ENCODE peak calls at places on chromosomes 13 and 19, in five cellular contexts. L is hepatocyte, B is fibroblast of lung, J is OCI-LY7, H is GM23248. G is an unnamed sample.

GRCh38 chr19:50226536-50226935 is 23.1 kb downstream of the MYH14 start:
- DNase-seq in L (no peak), B (no peak), J (no peak), H (no peak), G (no peak)

GRCh38 chr19:39704181-39705044 is at the start of gene LGALS14:
- DNase-seq in L (peak; percentile 28), B (no peak), J (peak; percentile 3), H (no peak), G (no peak)

GRCh38 chr19:55247621-55248099 is 11.2 kb downstream of the PPP6R1 start:
- DNase-seq in L (no peak), B (no peak), J (no peak), H (peak; percentile 73), G (peak; percentile 16)

GRCh38 chr13:27919299-27919933 is 384 bp upstream of the PDX1 start:
- DNase-seq in L (no peak), B (no peak), J (no peak), H (no peak), G (no peak)

GRCh38 chr13:30796132-30796832 is 60.9 kb downstream of the ALOX5AP start:
- DNase-seq in L (no peak), B (peak; percentile 59), J (peak; percentile 14), H (peak; percentile 78), G (peak; percentile 72)

GRCh38 chr13:71602327-71602726 is 264.7 kb downstream of the DACH1 start:
- DNase-seq in L (no peak), B (no peak), J (no peak), H (no peak), G (no peak)

GRCh38 chr13:32262165-32262564 is 53.0 kb downstream of the ZAR1L start:
- DNase-seq in L (no peak), B (no peak), J (no peak), H (peak; percentile 49), G (peak; percentile 27)

GRCh38 chr19:18476507-18477041 is 38.6 kb upstream of the ISYNA1 start:
- DNase-seq in L (no peak), B (no peak), J (no peak), H (peak; percentile 25), G (no peak)

GRCh38 chr19:38190793-38191192 is 33.2 kb downstream of the DPF1 start:
- DNase-seq in L (no peak), B (no peak), J (no peak), H (no peak), G (no peak)

GRCh38 chr19:10173527-10173926 is 21.2 kb downstream of the DNMT1 start:
- DNase-seq in L (no peak), B (peak; percentile 50), J (no peak), H (peak; percentile 58), G (peak; percentile 10)

GRCh38 chr13:110564472-110564985 is 3.0 kb upstream of the RAB20 start:
- DNase-seq in L (no peak), B (no peak), J (no peak), H (no peak), G (no peak)

GRCh38 chr19:58535857-58536256 is 8.0 kb upstream of the TRIM28 start:
- DNase-seq in L (no peak), B (no peak), J (no peak), H (no peak), G (no peak)

GRCh38 chr19:16244091-16244490 is 46.4 kb downstream of the AP1M1 start:
- DNase-seq in L (no peak), B (peak; percentile 74), J (no peak), H (peak; percentile 57), G (no peak)

GRCh38 chr13:24085662-24086061 is 74.9 kb upstream of the SPATA13 start:
- DNase-seq in L (no peak), B (no peak), J (no peak), H (no peak), G (no peak)

GRCh38 chr19:29675650-29676186 is 10.5 kb downstream of the PLEKHF1 start:
- DNase-seq in L (no peak), B (no peak), J (no peak), H (no peak), G (no peak)

GRCh38 chr19:6588508-6589345 is 2.2 kb downstream of the CD70 start:
- DNase-seq in L (no peak), B (no peak), J (peak; percentile 81), H (peak; percentile 19), G (no peak)
- H3K4me3 ChIP-seq in L (no peak overlapping the region), B (no peak overlapping the region), J (peak overlapping the region; percentile 76), H (no peak overlapping the region), G (no peak overlapping the region)

GRCh38 chr19:2770055-2771013 is 12.7 kb downstream of the SGTA start:
- DNase-seq in L (no peak), B (peak; percentile 68), J (no peak), H (peak; percentile 49), G (no peak)
- H3K79me2 ChIP-seq in L (peaks cover 57% of the 10 kb centered on the region), B (peaks cover 53% of the 10 kb centered on the region), J (peaks cover 54% of the 10 kb centered on the region), H (peaks cover 63% of the 10 kb centered on the region), G (peaks cover 68% of the 10 kb centered on the region)

GRCh38 chr19:51698296-51698695 is 5.2 kb downstream of the SPACA6 start:
- DNase-seq in L (no peak), B (no peak), J (no peak), H (peak; percentile 59), G (peak; percentile 56)

GRCh38 chr19:51695088-51695487 is 2.0 kb downstream of the SPACA6 start:
- DNase-seq in L (no peak), B (no peak), J (no peak), H (no peak), G (no peak)

GRCh38 chr19:51695702-51696315 is 2.7 kb downstream of the SPACA6 start:
- DNase-seq in L (no peak), B (no peak), J (no peak), H (no peak), G (no peak)

GRCh38 chr19:51697169-51697776 is 4.1 kb downstream of the SPACA6 start:
- DNase-seq in L (no peak), B (no peak), J (no peak), H (no peak), G (no peak)

GRCh38 chr19:51696606-51697005 is 3.5 kb downstream of the SPACA6 start:
- DNase-seq in L (no peak), B (no peak), J (no peak), H (no peak), G (no peak)
- H4K20me1 ChIP-seq in L (peaks cover 98% of the 10 kb centered on the region), B (no peaks in the 10 kb centered on the region), J (no peaks in the 10 kb centered on the region), H (peaks cover 6% of the 10 kb centered on the region), G (peaks cover 100% of the 10 kb centered on the region)

GRCh38 chr13:49112782-49113525 is 107.2 kb upstream of the MLNR start:
- DNase-seq in L (no peak), B (peak; percentile 21), J (no peak), H (peak; percentile 14), G (no peak)
- H3K4me3 ChIP-seq in L (no peak overlapping the region), B (peak overlapping the region; percentile 43), J (no peak overlapping the region), H (peak overlapping the region; percentile 58), G (peak overlapping the region; percentile 18)